ENCODE peak calls at places on chromosomes 2 and 18, in ten cellular contexts. One of them, this sample, is unnamed.

GRCh38 chr2:62293490-62294212 is 97.7 kb downstream of the B3GNT2 start:
- DNase-seq in astrocyte of the spinal cord: peak
- DNase-seq in retinal pigment epithelial cell: no peak
- DNase-seq in uterus: peak
- DNase-seq in heart left ventricle: peak
- DNase-seq in RWPE2: peak
- DNase-seq in Peyer's patch: peak
- DNase-seq in GM12865: peak
- DNase-seq in PC-9: peak
- DNase-seq in brain microvascular endothelial cell: no peak
- DNase-seq in this sample: no peak

GRCh38 chr2:196233033-196233807 is 61.8 kb upstream of the STK17B start:
- DNase-seq in PC-9: peak
- DNase-seq in uterus: no peak
- DNase-seq in RWPE2: peak
- DNase-seq in brain microvascular endothelial cell: peak
- DNase-seq in GM12865: no peak
- DNase-seq in Peyer's patch: peak
- DNase-seq in heart left ventricle: peak
- DNase-seq in retinal pigment epithelial cell: peak
- DNase-seq in astrocyte of the spinal cord: peak
- DNase-seq in this sample: peak

GRCh38 chr2:190353537-190353899 is 10.1 kb downstream of the INPP1 start:
- DNase-seq in GM12865: no peak
- DNase-seq in PC-9: no peak
- DNase-seq in astrocyte of the spinal cord: no peak
- DNase-seq in uterus: no peak
- DNase-seq in brain microvascular endothelial cell: no peak
- DNase-seq in retinal pigment epithelial cell: no peak
- DNase-seq in heart left ventricle: no peak
- DNase-seq in RWPE2: no peak
- DNase-seq in Peyer's patch: no peak
- DNase-seq in this sample: no peak

GRCh38 chr2:108565778-108566375 is 31.6 kb downstream of the LIMS1 start:
- DNase-seq in Peyer's patch: no peak
- DNase-seq in RWPE2: no peak
- DNase-seq in uterus: no peak
- DNase-seq in astrocyte of the spinal cord: no peak
- DNase-seq in PC-9: no peak
- DNase-seq in retinal pigment epithelial cell: no peak
- DNase-seq in GM12865: peak
- DNase-seq in heart left ventricle: no peak
- DNase-seq in brain microvascular endothelial cell: no peak
- DNase-seq in this sample: no peak

GRCh38 chr2:171479154-171479814 is 43.0 kb upstream of the CYBRD1 start:
- DNase-seq in astrocyte of the spinal cord: peak
- DNase-seq in GM12865: peak
- DNase-seq in Peyer's patch: no peak
- DNase-seq in heart left ventricle: no peak
- DNase-seq in uterus: no peak
- DNase-seq in PC-9: no peak
- DNase-seq in retinal pigment epithelial cell: no peak
- DNase-seq in RWPE2: no peak
- DNase-seq in brain microvascular endothelial cell: peak
- DNase-seq in this sample: no peak

GRCh38 chr2:86695053-86695691 is 24.9 kb upstream of the RMND5A start:
- DNase-seq in GM12865: no peak
- DNase-seq in RWPE2: no peak
- DNase-seq in retinal pigment epithelial cell: no peak
- DNase-seq in heart left ventricle: no peak
- DNase-seq in uterus: no peak
- DNase-seq in PC-9: peak
- DNase-seq in brain microvascular endothelial cell: no peak
- DNase-seq in Peyer's patch: peak
- DNase-seq in astrocyte of the spinal cord: no peak
- DNase-seq in this sample: peak

GRCh38 chr2:202185156-202185555 is 53.2 kb downstream of the SUMO1 start:
- DNase-seq in uterus: no peak
- DNase-seq in PC-9: no peak
- DNase-seq in heart left ventricle: no peak
- DNase-seq in Peyer's patch: no peak
- DNase-seq in retinal pigment epithelial cell: no peak
- DNase-seq in astrocyte of the spinal cord: no peak
- DNase-seq in RWPE2: no peak
- DNase-seq in brain microvascular endothelial cell: no peak
- DNase-seq in GM12865: no peak
- DNase-seq in this sample: no peak

GRCh38 chr2:165074323-165074722 is 119.0 kb upstream of the SLC38A11 start:
- DNase-seq in GM12865: no peak
- DNase-seq in Peyer's patch: no peak
- DNase-seq in retinal pigment epithelial cell: no peak
- DNase-seq in astrocyte of the spinal cord: no peak
- DNase-seq in brain microvascular endothelial cell: no peak
- DNase-seq in RWPE2: no peak
- DNase-seq in uterus: no peak
- DNase-seq in PC-9: no peak
- DNase-seq in heart left ventricle: no peak
- DNase-seq in this sample: no peak

GRCh38 chr2:219406861-219407230 is 11.3 kb upstream of the DES start:
- DNase-seq in uterus: peak
- DNase-seq in brain microvascular endothelial cell: peak
- DNase-seq in RWPE2: no peak
- DNase-seq in retinal pigment epithelial cell: peak
- DNase-seq in astrocyte of the spinal cord: peak
- DNase-seq in heart left ventricle: peak
- DNase-seq in PC-9: no peak
- DNase-seq in GM12865: no peak
- DNase-seq in Peyer's patch: no peak
- DNase-seq in this sample: peak

GRCh38 chr18:79495591-79496071 is 99.9 kb downstream of the NFATC1 start:
- DNase-seq in astrocyte of the spinal cord: no peak
- DNase-seq in GM12865: no peak
- DNase-seq in retinal pigment epithelial cell: no peak
- DNase-seq in RWPE2: peak
- DNase-seq in uterus: peak
- DNase-seq in PC-9: no peak
- DNase-seq in brain microvascular endothelial cell: no peak
- DNase-seq in heart left ventricle: no peak
- DNase-seq in Peyer's patch: peak
- DNase-seq in this sample: no peak

GRCh38 chr2:71323386-71323785 is 8.2 kb upstream of the ZNF638 start:
- DNase-seq in GM12865: no peak
- DNase-seq in astrocyte of the spinal cord: no peak
- DNase-seq in PC-9: no peak
- DNase-seq in heart left ventricle: no peak
- DNase-seq in Peyer's patch: no peak
- DNase-seq in retinal pigment epithelial cell: no peak
- DNase-seq in uterus: no peak
- DNase-seq in brain microvascular endothelial cell: no peak
- DNase-seq in RWPE2: no peak
- DNase-seq in this sample: no peak

GRCh38 chr2:177806025-177806424 is 266.6 kb downstream of the PDE11A start:
- DNase-seq in GM12865: no peak
- DNase-seq in RWPE2: no peak
- DNase-seq in astrocyte of the spinal cord: peak
- DNase-seq in brain microvascular endothelial cell: no peak
- DNase-seq in Peyer's patch: no peak
- DNase-seq in PC-9: no peak
- DNase-seq in heart left ventricle: no peak
- DNase-seq in retinal pigment epithelial cell: no peak
- DNase-seq in uterus: no peak
- DNase-seq in this sample: no peak

GRCh38 chr18:30566877-30567276 is 475.7 kb downstream of the DSC3 start:
- DNase-seq in retinal pigment epithelial cell: no peak
- DNase-seq in brain microvascular endothelial cell: no peak
- DNase-seq in Peyer's patch: no peak
- DNase-seq in RWPE2: no peak
- DNase-seq in GM12865: no peak
- DNase-seq in uterus: no peak
- DNase-seq in heart left ventricle: no peak
- DNase-seq in astrocyte of the spinal cord: no peak
- DNase-seq in PC-9: no peak
- DNase-seq in this sample: no peak

GRCh38 chr18:62337336-62337735 is 12.2 kb downstream of the TNFRSF11A start:
- DNase-seq in PC-9: no peak
- DNase-seq in astrocyte of the spinal cord: no peak
- DNase-seq in uterus: no peak
- DNase-seq in RWPE2: no peak
- DNase-seq in retinal pigment epithelial cell: no peak
- DNase-seq in GM12865: no peak
- DNase-seq in brain microvascular endothelial cell: no peak
- DNase-seq in heart left ventricle: no peak
- DNase-seq in Peyer's patch: peak
- DNase-seq in this sample: no peak

GRCh38 chr2:59947917-59948534 is 605.4 kb downstream of the BCL11A start:
- DNase-seq in retinal pigment epithelial cell: no peak
- DNase-seq in RWPE2: no peak
- DNase-seq in Peyer's patch: no peak
- DNase-seq in heart left ventricle: no peak
- DNase-seq in uterus: no peak
- DNase-seq in brain microvascular endothelial cell: no peak
- DNase-seq in astrocyte of the spinal cord: no peak
- DNase-seq in GM12865: no peak
- DNase-seq in PC-9: no peak
- DNase-seq in this sample: no peak

GRCh38 chr2:62202019-62202722 is 6.3 kb downstream of the B3GNT2 start:
- DNase-seq in astrocyte of the spinal cord: no peak
- DNase-seq in Peyer's patch: no peak
- DNase-seq in PC-9: no peak
- DNase-seq in uterus: no peak
- DNase-seq in retinal pigment epithelial cell: no peak
- DNase-seq in RWPE2: no peak
- DNase-seq in brain microvascular endothelial cell: no peak
- DNase-seq in GM12865: peak
- DNase-seq in heart left ventricle: no peak
- DNase-seq in this sample: no peak

GRCh38 chr2:201580486-201580885 is 62.8 kb downstream of the TMEM237 start:
- DNase-seq in uterus: no peak
- DNase-seq in GM12865: no peak
- DNase-seq in retinal pigment epithelial cell: no peak
- DNase-seq in astrocyte of the spinal cord: peak
- DNase-seq in RWPE2: no peak
- DNase-seq in Peyer's patch: no peak
- DNase-seq in PC-9: peak
- DNase-seq in heart left ventricle: no peak
- DNase-seq in brain microvascular endothelial cell: peak
- DNase-seq in this sample: peak

DNA sequence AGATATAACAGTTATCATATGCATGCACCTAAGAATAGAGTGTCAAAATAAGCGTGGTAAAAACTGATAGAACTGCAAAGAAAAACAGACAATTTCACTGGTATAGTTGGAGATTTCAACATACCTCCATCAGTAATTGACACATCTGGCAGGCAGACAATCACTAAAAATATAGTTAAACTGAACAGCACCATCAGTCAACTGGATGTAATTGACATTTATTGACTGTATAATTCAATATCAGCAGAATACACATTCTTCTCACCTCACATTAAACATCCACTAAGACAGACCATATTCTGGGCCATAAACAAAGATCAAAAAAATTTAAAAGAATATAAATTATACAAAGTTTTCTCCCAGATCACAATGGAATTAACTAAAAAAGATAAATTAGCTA is 378.5 kb upstream of the RGPD4 start:
- DNase-seq in PC-9: no peak
- DNase-seq in Peyer's patch: no peak
- DNase-seq in uterus: no peak
- DNase-seq in RWPE2: no peak
- DNase-seq in retinal pigment epithelial cell: no peak
- DNase-seq in heart left ventricle: no peak
- DNase-seq in GM12865: no peak
- DNase-seq in brain microvascular endothelial cell: no peak
- DNase-seq in astrocyte of the spinal cord: no peak
- DNase-seq in this sample: no peak
- H3K4me3 ChIP-seq in PC-9: no peak
- H3K4me3 ChIP-seq in Peyer's patch: no peak
- H3K4me3 ChIP-seq in uterus: no peak
- H3K4me3 ChIP-seq in RWPE2: no peak
- H3K4me3 ChIP-seq in retinal pigment epithelial cell: no peak
- H3K4me3 ChIP-seq in heart left ventricle: no peak
- H3K4me3 ChIP-seq in GM12865: no peak
- H3K4me3 ChIP-seq in brain microvascular endothelial cell: no peak
- H3K4me3 ChIP-seq in astrocyte of the spinal cord: no peak
- H3K4me3 ChIP-seq in this sample: no peak

DNA sequence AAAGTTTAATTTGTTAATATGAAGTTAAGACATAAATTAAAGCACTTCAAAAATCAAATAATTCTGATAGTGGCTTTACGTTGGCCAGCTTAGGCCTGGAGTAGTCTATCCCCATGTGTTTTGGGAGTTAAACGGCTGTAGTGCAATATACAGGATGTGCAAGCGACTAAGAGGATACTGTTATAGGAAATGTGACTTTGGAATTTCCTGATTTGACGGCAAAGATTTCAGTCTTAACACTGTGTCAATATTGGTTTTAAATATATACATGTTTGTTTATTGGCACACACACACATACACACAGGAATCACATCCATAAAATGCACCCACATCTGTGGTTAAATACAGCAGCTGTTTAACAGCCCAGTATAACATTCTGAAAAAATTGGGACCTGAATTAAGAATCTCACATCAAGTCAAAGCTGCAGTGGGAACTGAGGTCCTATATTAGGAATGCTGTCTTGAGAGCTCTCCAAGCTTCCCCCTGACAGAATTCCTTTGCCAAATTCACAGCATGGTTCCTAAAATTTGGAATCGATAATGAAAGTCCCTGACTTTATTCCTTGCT is 347.1 kb downstream of the TXNL1 start:
- DNase-seq in RWPE2: no peak
- DNase-seq in GM12865: no peak
- DNase-seq in astrocyte of the spinal cord: no peak
- DNase-seq in uterus: no peak
- DNase-seq in Peyer's patch: no peak
- DNase-seq in brain microvascular endothelial cell: no peak
- DNase-seq in retinal pigment epithelial cell: no peak
- DNase-seq in heart left ventricle: no peak
- DNase-seq in PC-9: no peak
- DNase-seq in this sample: no peak
- TF ChIP-seq CTCF in RWPE2: no peak
- TF ChIP-seq CTCF in GM12865: no peak
- TF ChIP-seq CTCF in astrocyte of the spinal cord: no peak
- TF ChIP-seq CTCF in uterus: no peak
- TF ChIP-seq CTCF in Peyer's patch: no peak
- TF ChIP-seq CTCF in brain microvascular endothelial cell: no peak
- TF ChIP-seq CTCF in retinal pigment epithelial cell: no peak
- TF ChIP-seq CTCF in heart left ventricle: no peak
- TF ChIP-seq CTCF in PC-9: no peak
- TF ChIP-seq CTCF in this sample: no peak

GRCh38 chr2:130372055-130372832 is 16.4 kb downstream of the PTPN18 start:
- DNase-seq in RWPE2: peak
- DNase-seq in GM12865: peak
- DNase-seq in retinal pigment epithelial cell: peak
- DNase-seq in brain microvascular endothelial cell: peak
- DNase-seq in PC-9: peak
- DNase-seq in uterus: peak
- DNase-seq in astrocyte of the spinal cord: peak
- DNase-seq in Peyer's patch: peak
- DNase-seq in heart left ventricle: peak
- DNase-seq in this sample: peak
- H3K4me3 ChIP-seq in RWPE2: peak
- H3K4me3 ChIP-seq in GM12865: peak
- H3K4me3 ChIP-seq in retinal pigment epithelial cell: peak
- H3K4me3 ChIP-seq in brain microvascular endothelial cell: peak
- H3K4me3 ChIP-seq in PC-9: peak
- H3K4me3 ChIP-seq in uterus: peak
- H3K4me3 ChIP-seq in astrocyte of the spinal cord: peak
- H3K4me3 ChIP-seq in Peyer's patch: peak
- H3K4me3 ChIP-seq in heart left ventricle: peak
- H3K4me3 ChIP-seq in this sample: peak

GRCh38 chr2:129502781-129503180 is 476.7 kb upstream of the RAB6C start:
- DNase-seq in uterus: no peak
- DNase-seq in astrocyte of the spinal cord: peak
- DNase-seq in RWPE2: no peak
- DNase-seq in heart left ventricle: no peak
- DNase-seq in brain microvascular endothelial cell: peak
- DNase-seq in Peyer's patch: no peak
- DNase-seq in GM12865: no peak
- DNase-seq in retinal pigment epithelial cell: no peak
- DNase-seq in PC-9: no peak
- DNase-seq in this sample: no peak
- TF ChIP-seq CTCF in uterus: no peak
- TF ChIP-seq CTCF in astrocyte of the spinal cord: no peak
- TF ChIP-seq CTCF in RWPE2: no peak
- TF ChIP-seq CTCF in heart left ventricle: no peak
- TF ChIP-seq CTCF in brain microvascular endothelial cell: no peak
- TF ChIP-seq CTCF in Peyer's patch: no peak
- TF ChIP-seq CTCF in GM12865: no peak
- TF ChIP-seq CTCF in retinal pigment epithelial cell: no peak
- TF ChIP-seq CTCF in PC-9: no peak
- TF ChIP-seq CTCF in this sample: no peak

This sample was measured in foreskin fibroblast.